ENCODE peak calls at places on chromosomes 1 and 21, in eight cellular contexts. K is osteoblast; W is CD8-positive, alpha-beta T cell; F is pancreas; D is tibial nerve; O is IMR-90; Z is PC-3; P is K562. H is an unnamed sample. For H3K4me1, the result is how much of the 10 kb centered on the place peaks cover.

GRCh38 chr1:53511933-53512806 is 53.0 kb downstream of the DMRTB1 start:
- DNase-seq in K (peak), W (no peak), F (peak), D (peak), O (peak), Z (peak), P (no peak), H (no peak)

GRCh38 chr1:243944429-243945160 is 94.6 kb upstream of the AKT3 start:
- DNase-seq in K (no peak), W (peak), F (no peak), D (no peak), O (peak), Z (no peak), P (no peak), H (no peak)

GRCh38 chr1:54173681-54174080 is 20.9 kb upstream of the CDCP2 start:
- DNase-seq in K (no peak), W (no peak), F (no peak), D (no peak), O (no peak), Z (no peak), P (no peak), H (no peak)

GRCh38 chr1:53738205-53739108 is 507 bp downstream of the GLIS1 start:
- DNase-seq in K (peak), W (no peak), F (peak), D (no peak), O (no peak), Z (no peak), P (no peak), H (no peak)

GRCh38 chr1:16617101-16617727 is 3.9 kb upstream of the NBPF1 start:
- DNase-seq in K (peak), W (no peak), F (peak), D (peak), O (no peak), Z (no peak), P (peak), H (peak)

GRCh38 chr1:2541619-2542246 is 11.7 kb upstream of the HES5 start:
- DNase-seq in K (peak), W (no peak), F (no peak), D (no peak), O (no peak), Z (no peak), P (peak), H (no peak)

GRCh38 chr1:178645157-178645825 is 79.8 kb upstream of the RALGPS2 start:
- DNase-seq in K (peak), W (no peak), F (no peak), D (no peak), O (peak), Z (no peak), P (no peak), H (no peak)

GRCh38 chr1:22039594-22040347 is 12.7 kb upstream of the CDC42 start:
- DNase-seq in K (no peak), W (peak), F (no peak), D (no peak), O (peak), Z (peak), P (peak), H (peak)

GRCh38 chr1:31931241-31932225 is 6.6 kb downstream of the PTP4A2 start:
- DNase-seq in K (peak), W (no peak), F (no peak), D (no peak), O (peak), Z (peak), P (no peak), H (no peak)

GRCh38 chr1:229553621-229554120 is 4.8 kb downstream of the ABCB10 start:
- DNase-seq in K (no peak), W (no peak), F (no peak), D (no peak), O (no peak), Z (no peak), P (no peak), H (no peak)

GRCh38 chr1:234495231-234495990 is 16.4 kb upstream of the TARBP1 start:
- DNase-seq in K (peak), W (no peak), F (no peak), D (no peak), O (peak), Z (peak), P (no peak), H (no peak)

GRCh38 chr1:225524570-225524969 is 96.7 kb upstream of the LBR start:
- DNase-seq in K (no peak), W (no peak), F (no peak), D (no peak), O (no peak), Z (no peak), P (no peak), H (no peak)

GRCh38 chr1:89995595-89996397 is 886 bp downstream of the ZNF326 start:
- DNase-seq in K (no peak), W (no peak), F (no peak), D (no peak), O (no peak), Z (peak), P (no peak), H (no peak)

GRCh38 chr1:155062702-155063411 is 683 bp upstream of the EFNA4 start:
- DNase-seq in K (peak), W (peak), F (peak), D (no peak), O (peak), Z (peak), P (peak), H (no peak)
- TF ChIP-seq CTCF in K (peak), W (peak), F (peak), D (peak), O (peak), Z (peak), P (peak), H (peak)

DNA sequence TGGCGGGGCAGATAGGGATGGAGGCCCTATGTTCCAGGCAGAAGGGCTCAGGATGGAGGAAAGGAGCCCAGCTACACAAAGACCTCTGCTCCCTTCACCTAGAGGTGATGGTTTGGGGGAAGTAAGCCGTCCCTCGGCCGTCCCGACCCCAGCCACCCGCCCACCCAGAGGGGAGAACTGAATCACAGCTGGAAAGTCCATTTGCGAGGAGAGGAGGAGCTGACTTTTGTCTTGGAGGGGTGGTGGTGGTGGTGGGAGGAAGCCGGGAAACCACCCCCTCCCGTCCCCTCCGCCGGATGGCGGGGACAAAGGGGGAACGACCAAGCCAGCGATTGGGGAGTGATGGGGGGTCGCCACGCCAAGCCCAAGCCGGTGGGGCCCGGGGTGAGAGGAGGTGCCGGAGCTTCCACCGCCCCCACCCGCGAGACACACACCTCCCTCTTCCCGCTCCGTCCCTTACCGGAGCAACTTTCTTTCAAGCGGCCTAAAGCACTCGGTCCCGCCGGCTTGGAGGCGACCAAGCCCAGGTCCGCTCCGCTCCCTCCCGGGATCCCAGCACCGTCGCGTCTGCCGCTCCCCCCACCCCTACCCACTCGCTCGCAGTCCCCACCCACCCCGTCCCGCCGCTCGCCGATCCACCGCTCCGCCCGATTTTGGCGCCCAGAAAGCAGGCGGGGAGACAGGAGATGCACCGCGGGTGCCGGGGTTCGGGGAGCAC is 581 bp downstream of the ARHGEF2 start:
- DNase-seq in K (peak), W (peak), F (peak), D (no peak), O (no peak), Z (peak), P (peak), H (no peak)
- H3K4me1 ChIP-seq in K (half or more), W (half or more), F (under half), D (half or more), O (under half), Z (under half), P (half or more), H (under half)

GRCh38 chr1:40665335-40666171 is at the start of gene RIMS3:
- DNase-seq in K (peak), W (peak), F (peak), D (peak), O (peak), Z (peak), P (peak), H (peak)
- TF ChIP-seq CTCF in K (no peak), W (no peak), F (no peak), D (no peak), O (no peak), Z (peak), P (peak), H (no peak)

GRCh38 chr21:15051652-15052554 is 12.9 kb downstream of the NRIP1 start:
- DNase-seq in K (no peak), W (no peak), F (no peak), D (no peak), O (peak), Z (peak), P (no peak), H (no peak)
- H3K4me1 ChIP-seq in K (under half), W (under half), F (under half), D (half or more), O (under half), Z (half or more), P (under half), H (under half)

GRCh38 chr1:52404116-52404974 is at the start of the genes ORC1 and PRPF38A:
- DNase-seq in K (peak), W (peak), F (peak), D (peak), O (peak), Z (peak), P (peak), H (peak)
- TF ChIP-seq CTCF in K (peak), W (no peak), F (no peak), D (peak), O (peak), Z (peak), P (peak), H (peak)